ENCODE peak calls at places on chromosomes 5 and 9, in six cellular contexts. One of them, this sample, is unnamed.
A peak's percentile ranks its signal among the peaks of the same experiment; 100 is the strongest.

GRCh38 chr5:179731791-179732411 is 721 bp upstream of the MAML1 start:
- DNase-seq in effector memory CD8-positive, alpha-beta T cell: no peak
- DNase-seq in M059J: peak; percentile 79
- DNase-seq in fibroblast of lung: peak; percentile 82
- DNase-seq in right atrium auricular region: peak; percentile 60
- DNase-seq in LHCN-M2: peak; percentile 76
- DNase-seq in this sample: peak; percentile 54

GRCh38 chr5:113071401-113071800 is 94.8 kb downstream of the DCP2 start:
- DNase-seq in M059J: no peak
- DNase-seq in right atrium auricular region: no peak
- DNase-seq in fibroblast of lung: no peak
- DNase-seq in effector memory CD8-positive, alpha-beta T cell: no peak
- DNase-seq in LHCN-M2: no peak
- DNase-seq in this sample: no peak

GRCh38 chr5:168366124-168366523 is 74.7 kb downstream of the WWC1 start:
- DNase-seq in fibroblast of lung: peak; percentile 88
- DNase-seq in LHCN-M2: peak; percentile 32
- DNase-seq in M059J: peak; percentile 91
- DNase-seq in right atrium auricular region: no peak
- DNase-seq in effector memory CD8-positive, alpha-beta T cell: no peak
- DNase-seq in this sample: no peak

GRCh38 chr9:83701769-83702168 is 6.0 kb downstream of the UBQLN1 start:
- DNase-seq in fibroblast of lung: peak; percentile 84
- DNase-seq in effector memory CD8-positive, alpha-beta T cell: no peak
- DNase-seq in LHCN-M2: peak; percentile 81
- DNase-seq in M059J: peak; percentile 78
- DNase-seq in right atrium auricular region: no peak
- DNase-seq in this sample: no peak

GRCh38 chr9:76177924-76178323 is 216.3 kb downstream of the RFK start:
- DNase-seq in fibroblast of lung: no peak
- DNase-seq in right atrium auricular region: no peak
- DNase-seq in effector memory CD8-positive, alpha-beta T cell: no peak
- DNase-seq in M059J: no peak
- DNase-seq in LHCN-M2: no peak
- DNase-seq in this sample: no peak

GRCh38 chr9:108645520-108645919 is 210.3 kb downstream of the ACTL7B start:
- DNase-seq in right atrium auricular region: no peak
- DNase-seq in M059J: peak; percentile 24
- DNase-seq in fibroblast of lung: no peak
- DNase-seq in LHCN-M2: peak; percentile 74
- DNase-seq in effector memory CD8-positive, alpha-beta T cell: no peak
- DNase-seq in this sample: no peak

GRCh38 chr9:128160603-128160987 is 530 bp downstream of the BBLN start:
- DNase-seq in effector memory CD8-positive, alpha-beta T cell: peak; percentile 11
- DNase-seq in right atrium auricular region: no peak
- DNase-seq in M059J: no peak
- DNase-seq in LHCN-M2: no peak
- DNase-seq in fibroblast of lung: peak; percentile 29
- DNase-seq in this sample: no peak

GRCh38 chr5:146751781-146752401 is 126.7 kb downstream of the PPP2R2B start:
- DNase-seq in right atrium auricular region: no peak
- DNase-seq in M059J: no peak
- DNase-seq in effector memory CD8-positive, alpha-beta T cell: peak; percentile 71
- DNase-seq in LHCN-M2: peak; percentile 36
- DNase-seq in fibroblast of lung: no peak
- DNase-seq in this sample: no peak

GRCh38 chr5:123278284-123278683 is 144.9 kb downstream of the CEP120 start:
- DNase-seq in M059J: peak; percentile 10
- DNase-seq in effector memory CD8-positive, alpha-beta T cell: no peak
- DNase-seq in fibroblast of lung: no peak
- DNase-seq in right atrium auricular region: no peak
- DNase-seq in LHCN-M2: no peak
- DNase-seq in this sample: no peak